ENCODE peak calls at places on chromosomes 6 and 20, in eight cellular contexts. V is esophagus muscularis mucosa, X is ovary, U is HCT116, E is cardiac muscle cell, M is lung, R is IMR-90, C is choroid plexus epithelial cell. O is an unnamed sample.

GRCh38 chr20:62356948-62357667 is 10.0 kb downstream of the LAMA5 start:
- DNase-seq in V (no peak), X (peak), U (no peak), E (no peak), M (no peak), R (peak), C (peak), O (no peak)

GRCh38 chr6:85684125-85684808 is 41.6 kb upstream of the SYNCRIP start:
- DNase-seq in V (no peak), X (no peak), U (no peak), E (no peak), M (no peak), R (peak), C (peak), O (no peak)

GRCh38 chr20:768426-768978 is at the start of gene SLC52A3:
- DNase-seq in V (no peak), X (no peak), U (peak), E (peak), M (peak), R (no peak), C (no peak), O (no peak)

GRCh38 chr6:1820165-1820564 is 210.4 kb downstream of the FOXC1 start:
- DNase-seq in V (no peak), X (no peak), U (no peak), E (no peak), M (no peak), R (peak), C (peak), O (no peak)

GRCh38 chr6:142155895-142156757 is 9.1 kb downstream of the VTA1 start:
- DNase-seq in V (no peak), X (no peak), U (peak), E (peak), M (no peak), R (peak), C (peak), O (no peak)

GRCh38 chr6:163813979-163814493 is 399.5 kb downstream of the QKI start:
- DNase-seq in V (peak), X (no peak), U (no peak), E (no peak), M (no peak), R (no peak), C (no peak), O (peak)

GRCh38 chr20:63133481-63134091 is 82.3 kb downstream of the YTHDF1 start:
- DNase-seq in V (no peak), X (peak), U (no peak), E (no peak), M (no peak), R (no peak), C (no peak), O (no peak)

GRCh38 chr6:6998194-6998569 is 109.6 kb upstream of the RREB1 start:
- DNase-seq in V (no peak), X (no peak), U (no peak), E (no peak), M (no peak), R (no peak), C (no peak), O (no peak)

GRCh38 chr20:62906647-62907375 is 19.5 kb downstream of the DIDO1 start:
- DNase-seq in V (no peak), X (no peak), U (no peak), E (no peak), M (no peak), R (no peak), C (no peak), O (no peak)

GRCh38 chr6:159976844-159977241 is 8.0 kb downstream of the IGF2R start:
- DNase-seq in V (no peak), X (no peak), U (no peak), E (no peak), M (no peak), R (no peak), C (no peak), O (no peak)

GRCh38 chr6:132400641-132401119 is 595 bp downstream of the MOXD1 start:
- DNase-seq in V (no peak), X (peak), U (no peak), E (peak), M (no peak), R (no peak), C (no peak), O (no peak)

GRCh38 chr6:152034631-152035030 is 227.1 kb downstream of the ESR1 start:
- DNase-seq in V (no peak), X (no peak), U (no peak), E (no peak), M (no peak), R (no peak), C (no peak), O (no peak)

GRCh38 chr6:86978251-86978650 is 40.9 kb downstream of the HTR1E start:
- DNase-seq in V (no peak), X (no peak), U (no peak), E (no peak), M (no peak), R (no peak), C (no peak), O (no peak)

GRCh38 chr20:46011631-46012482 is 3.1 kb downstream of the MMP9 start:
- DNase-seq in V (no peak), X (peak), U (peak), E (no peak), M (peak), R (peak), C (peak), O (peak)

GRCh38 chr6:16286151-16286522 is 47.8 kb downstream of the GMPR start:
- DNase-seq in V (no peak), X (no peak), U (peak), E (peak), M (no peak), R (peak), C (peak), O (peak)

GRCh38 chr6:136696783-136697364 is 95.4 kb downstream of the MAP3K5 start:
- DNase-seq in V (no peak), X (no peak), U (no peak), E (no peak), M (no peak), R (no peak), C (no peak), O (no peak)

GRCh38 chr20:33630507-33630906 is 31.6 kb upstream of the C20orf144 start:
- DNase-seq in V (no peak), X (no peak), U (no peak), E (no peak), M (no peak), R (no peak), C (no peak), O (no peak)

GRCh38 chr20:50438986-50439407 is 71.2 kb upstream of the PTPN1 start:
- DNase-seq in V (no peak), X (no peak), U (peak), E (no peak), M (no peak), R (peak), C (peak), O (no peak)

GRCh38 chr6:154651656-154652055 is 81.6 kb upstream of the SCAF8 start:
- DNase-seq in V (no peak), X (no peak), U (no peak), E (no peak), M (no peak), R (no peak), C (no peak), O (no peak)

GRCh38 chr20:6630494-6630893 is 137.0 kb upstream of the BMP2 start:
- DNase-seq in V (no peak), X (no peak), U (no peak), E (no peak), M (no peak), R (no peak), C (no peak), O (no peak)

GRCh38 chr6:122801397-122801796 is 12.3 kb downstream of the SMPDL3A start:
- DNase-seq in V (no peak), X (no peak), U (no peak), E (no peak), M (no peak), R (no peak), C (no peak), O (no peak)

GRCh38 chr20:44596010-44596409 is 13.6 kb downstream of the PKIG start:
- DNase-seq in V (no peak), X (no peak), U (no peak), E (no peak), M (no peak), R (no peak), C (no peak), O (no peak)

GRCh38 chr6:11432713-11433450 is 104.7 kb upstream of the TMEM170B start:
- DNase-seq in V (no peak), X (no peak), U (no peak), E (no peak), M (no peak), R (peak), C (peak), O (peak)

GRCh38 chr6:42967228-42967627 is 6.7 kb downstream of the GNMT start:
- DNase-seq in V (no peak), X (no peak), U (no peak), E (no peak), M (no peak), R (no peak), C (no peak), O (no peak)

GRCh38 chr6:120489941-120490340 is 844.3 kb downstream of the TBC1D32 start:
- DNase-seq in V (no peak), X (no peak), U (no peak), E (no peak), M (no peak), R (no peak), C (no peak), O (no peak)

GRCh38 chr6:84897874-84898635 is 133.7 kb upstream of the TBX18 start:
- DNase-seq in V (no peak), X (no peak), U (no peak), E (no peak), M (no peak), R (peak), C (peak), O (no peak)

GRCh38 chr6:142569676-142570075 is 267.9 kb downstream of the ADGRG6 start:
- DNase-seq in V (no peak), X (no peak), U (peak), E (peak), M (no peak), R (no peak), C (peak), O (peak)

GRCh38 chr6:75318900-75319299 is 34.3 kb upstream of the TMEM30A start:
- DNase-seq in V (no peak), X (no peak), U (no peak), E (no peak), M (no peak), R (no peak), C (no peak), O (no peak)

GRCh38 chr6:15426395-15426794 is 180.5 kb downstream of the JARID2 start:
- DNase-seq in V (no peak), X (no peak), U (no peak), E (no peak), M (no peak), R (no peak), C (no peak), O (no peak)

GRCh38 chr6:157847846-157848245 is 24.8 kb downstream of the SNX9 start:
- DNase-seq in V (no peak), X (no peak), U (no peak), E (no peak), M (no peak), R (no peak), C (no peak), O (no peak)

GRCh38 chr6:113908801-113909200 is 51.7 kb downstream of the MARCKS start:
- DNase-seq in V (no peak), X (no peak), U (no peak), E (no peak), M (no peak), R (no peak), C (peak), O (no peak)

GRCh38 chr6:7899889-7900213 is 10.7 kb downstream of the TXNDC5 start:
- DNase-seq in V (no peak), X (no peak), U (no peak), E (no peak), M (no peak), R (no peak), C (no peak), O (no peak)

GRCh38 chr6:166410426-166410935 is 27.7 kb upstream of the MPC1 start:
- DNase-seq in V (no peak), X (no peak), U (no peak), E (no peak), M (no peak), R (no peak), C (no peak), O (no peak)

GRCh38 chr6:87944541-87944954 is 103.1 kb upstream of the SPACA1 start:
- DNase-seq in V (peak), X (no peak), U (no peak), E (peak), M (no peak), R (peak), C (peak), O (peak)

GRCh38 chr6:1610497-1611321 is 994 bp downstream of the FOXC1 start:
- DNase-seq in V (no peak), X (peak), U (no peak), E (no peak), M (no peak), R (peak), C (no peak), O (peak)

GRCh38 chr6:131640100-131640499 is 3.0 kb downstream of the ENPP3 start:
- DNase-seq in V (no peak), X (no peak), U (no peak), E (no peak), M (no peak), R (no peak), C (no peak), O (peak)

GRCh38 chr20:12581644-12582350 is 427.0 kb upstream of the SPTLC3 start:
- DNase-seq in V (no peak), X (no peak), U (no peak), E (no peak), M (no peak), R (no peak), C (no peak), O (no peak)
- H3K4me3 ChIP-seq in V (no peak), X (no peak), U (no peak), E (no peak), M (no peak), R (no peak), C (no peak), O (no peak)

GRCh38 chr6:14396826-14397517 is 279.4 kb downstream of the CD83 start:
- DNase-seq in V (peak), X (no peak), U (no peak), E (peak), M (no peak), R (peak), C (peak), O (peak)
- TF ChIP-seq CTCF in V (no peak), X (no peak), U (no peak), E (peak), M (no peak), R (peak), C (peak), O (peak)

GRCh38 chr6:31009731-31010130 is 543 bp upstream of the MUC22 start:
- DNase-seq in V (no peak), X (no peak), U (no peak), E (no peak), M (no peak), R (no peak), C (no peak), O (no peak)

GRCh38 chr6:31010393-31011060 is at the start of gene MUC22:
- DNase-seq in V (no peak), X (no peak), U (no peak), E (no peak), M (no peak), R (peak), C (peak), O (no peak)

GRCh38 chr6:31005249-31006020 is 4.8 kb upstream of the MUC22 start:
- DNase-seq in V (no peak), X (no peak), U (no peak), E (no peak), M (peak), R (no peak), C (no peak), O (peak)

GRCh38 chr6:31007694-31008093 is 2.6 kb upstream of the MUC22 start:
- DNase-seq in V (no peak), X (no peak), U (no peak), E (no peak), M (no peak), R (peak), C (peak), O (peak)

DNA sequence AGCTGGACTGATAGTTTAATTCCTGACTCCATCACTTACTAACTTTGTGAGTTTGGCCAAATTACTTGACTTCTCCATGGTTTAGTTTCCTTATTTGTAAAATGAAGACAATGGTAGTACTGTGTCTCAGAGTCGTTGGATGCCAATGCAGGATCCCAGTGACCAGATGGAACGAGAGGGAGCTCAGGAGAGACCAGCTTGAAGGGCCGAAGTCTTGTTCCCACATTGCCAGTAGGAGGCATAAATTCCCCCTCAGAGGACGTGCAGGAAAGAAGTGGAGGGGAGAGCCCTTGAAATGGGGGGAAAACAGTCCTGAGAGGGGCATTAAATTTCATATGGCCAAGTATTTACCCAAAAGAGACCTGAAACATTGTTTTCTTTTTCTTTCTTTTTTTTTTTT is 2.1 kb upstream of the MUC22 start:
- DNase-seq in V (no peak), X (no peak), U (no peak), E (no peak), M (no peak), R (no peak), C (no peak), O (no peak)
- H3K4me3 ChIP-seq in V (no peak), X (no peak), U (no peak), E (no peak), M (no peak), R (no peak), C (no peak), O (no peak)

DNA sequence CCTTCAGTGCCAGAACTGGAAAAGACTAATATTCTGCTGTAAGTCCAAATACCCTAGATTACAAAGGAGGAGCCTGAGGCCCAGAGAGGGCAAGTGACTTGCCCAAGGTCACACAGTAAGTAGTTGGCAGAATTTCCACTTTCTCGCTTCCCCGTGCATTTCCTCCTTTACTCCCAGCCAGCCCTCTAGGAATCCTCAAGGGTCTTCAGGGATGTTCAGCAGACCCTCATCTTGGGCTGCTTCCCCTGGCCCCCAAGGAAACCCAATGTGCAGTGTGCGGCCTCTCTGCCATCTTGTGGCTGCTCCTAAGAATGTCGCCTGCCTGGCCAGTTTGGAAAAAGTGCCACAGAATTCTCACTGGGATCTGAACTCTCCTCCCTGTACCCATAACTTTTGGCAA is 217.7 kb upstream of the LRFN2 start:
- DNase-seq in V (no peak), X (no peak), U (no peak), E (no peak), M (no peak), R (no peak), C (peak), O (no peak)
- TF ChIP-seq CTCF in V (no peak), X (no peak), U (peak), E (peak), M (no peak), R (no peak), C (peak), O (no peak)

GRCh38 chr6:117530467-117531242 is 48.2 kb downstream of the DCBLD1 start:
- DNase-seq in V (no peak), X (no peak), U (no peak), E (no peak), M (no peak), R (no peak), C (no peak), O (no peak)
- H3K4me3 ChIP-seq in V (no peak), X (no peak), U (no peak), E (no peak), M (no peak), R (no peak), C (no peak), O (no peak)

GRCh38 chr6:13248953-13249432 is 79.3 kb downstream of the TBC1D7 start:
- DNase-seq in V (no peak), X (no peak), U (no peak), E (no peak), M (no peak), R (no peak), C (no peak), O (no peak)

GRCh38 chr6:13249817-13250216 is 78.5 kb downstream of the TBC1D7 start:
- DNase-seq in V (no peak), X (no peak), U (no peak), E (no peak), M (no peak), R (no peak), C (no peak), O (no peak)

GRCh38 chr6:13250703-13251102 is 77.6 kb downstream of the TBC1D7 start:
- DNase-seq in V (no peak), X (no peak), U (no peak), E (no peak), M (no peak), R (no peak), C (peak), O (no peak)

GRCh38 chr6:13253272-13253671 is 75.1 kb downstream of the TBC1D7 start:
- DNase-seq in V (no peak), X (no peak), U (no peak), E (no peak), M (no peak), R (no peak), C (no peak), O (no peak)

GRCh38 chr6:13251242-13251641 is 77.1 kb downstream of the TBC1D7 start:
- DNase-seq in V (no peak), X (no peak), U (no peak), E (no peak), M (no peak), R (no peak), C (peak), O (no peak)
- TF ChIP-seq CTCF in V (no peak), X (no peak), U (no peak), E (no peak), M (no peak), R (no peak), C (peak), O (no peak)

DNA sequence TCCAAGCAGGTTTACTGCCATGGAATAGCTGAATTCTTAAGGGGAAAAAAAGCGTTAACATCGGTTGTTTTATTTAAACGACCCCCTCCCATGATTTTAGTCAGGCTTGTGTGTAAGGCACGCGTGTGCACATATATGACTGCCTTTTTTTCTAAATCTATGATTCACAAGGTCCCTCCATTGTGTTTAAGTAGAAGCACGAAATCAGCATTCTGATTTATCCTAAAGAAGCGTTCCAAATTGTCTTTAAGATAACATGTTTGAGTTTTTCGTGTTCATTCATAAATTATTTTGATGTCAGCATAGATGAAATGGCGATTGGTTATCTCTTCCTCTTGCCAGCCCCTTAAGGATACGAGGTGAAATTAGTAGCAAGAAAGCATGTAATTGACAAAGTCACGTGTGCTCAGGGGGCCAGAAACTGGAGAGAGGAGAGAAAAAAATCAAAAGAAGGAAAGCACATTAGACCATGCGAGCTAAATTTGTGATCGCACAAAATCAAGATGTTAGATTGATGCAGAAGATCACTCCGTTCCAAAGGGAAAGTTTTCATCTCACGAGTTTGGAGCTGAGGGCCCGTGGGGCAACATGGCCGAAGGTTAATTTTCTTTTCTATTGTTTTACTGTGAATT is at the start of gene LIN28B:
- DNase-seq in V (no peak), X (no peak), U (no peak), E (peak), M (no peak), R (no peak), C (no peak), O (no peak)
- H3K4me3 ChIP-seq in V (no peak), X (no peak), U (no peak), E (peak), M (no peak), R (no peak), C (no peak), O (no peak)

GRCh38 chr6:97978855-97979271 is 695.8 kb upstream of the MMS22L start:
- DNase-seq in V (no peak), X (no peak), U (peak), E (no peak), M (no peak), R (no peak), C (no peak), O (no peak)
- TF ChIP-seq CTCF in V (no peak), X (no peak), U (peak), E (no peak), M (no peak), R (no peak), C (no peak), O (no peak)

O was measured in GM12865.